ENCODE peak calls at places on chromosome 17, in six cellular contexts. O, C, D, E, R and L are unnamed samples. For H3K4me1, the result is how much of the 10 kb centered on the place peaks cover.

GRCh38 chr17:78351449-78352006 is 8.3 kb downstream of the SOCS3 start:
- DNase-seq in E (peak), R (peak), D (peak), C (peak), O (peak), L (peak)

GRCh38 chr17:62708587-62708986 is 81.1 kb downstream of the MRC2 start:
- DNase-seq in O (no peak), D (no peak), R (no peak), C (peak), E (no peak), L (no peak)

GRCh38 chr17:72654746-72655145 is 437.7 kb downstream of the SLC39A11 start:
- DNase-seq in E (no peak), R (no peak), D (no peak), C (no peak), O (no peak), L (no peak)

GRCh38 chr17:77124192-77124908 is 16.4 kb upstream of the SEC14L1 start:
- DNase-seq in E (no peak), O (no peak), D (peak), C (peak), R (no peak), L (no peak)

GRCh38 chr17:75832164-75832651 is 12.0 kb downstream of the UNC13D start:
- DNase-seq in R (peak), E (no peak), O (no peak), C (peak), D (peak), L (no peak)

GRCh38 chr17:55576237-55576998 is 65.2 kb upstream of the SMIM36 start:
- DNase-seq in C (peak), O (no peak), E (no peak), R (peak), D (peak), L (no peak)

GRCh38 chr17:27518750-27519521 is 62.7 kb downstream of the KSR1 start:
- DNase-seq in D (no peak), R (no peak), E (no peak), O (no peak), C (no peak), L (no peak)

GRCh38 chr17:5481451-5481850 is 4.5 kb downstream of the DERL2 start:
- DNase-seq in E (no peak), R (no peak), O (no peak), C (no peak), D (no peak), L (no peak)

GRCh38 chr17:73508931-73509605 is 135.2 kb downstream of the SDK2 start:
- DNase-seq in O (no peak), E (no peak), D (no peak), C (no peak), R (no peak), L (no peak)

GRCh38 chr17:21522755-21523154 is 146.6 kb downstream of the KCNJ12 start:
- DNase-seq in D (no peak), R (no peak), E (no peak), O (no peak), C (no peak), L (no peak)

GRCh38 chr17:80877829-80878303 is 113.8 kb upstream of the CHMP6 start:
- DNase-seq in C (no peak), E (no peak), O (no peak), D (no peak), R (no peak), L (no peak)

GRCh38 chr17:32636593-32637218 is 149.9 kb downstream of the CDK5R1 start:
- DNase-seq in C (no peak), E (no peak), R (no peak), O (no peak), D (no peak), L (no peak)

GRCh38 chr17:40541060-40541872 is 24.0 kb downstream of the CCR7 start:
- DNase-seq in E (no peak), C (no peak), R (peak), O (no peak), D (no peak), L (no peak)

GRCh38 chr17:73017653-73018052 is 74.8 kb downstream of the SLC39A11 start:
- DNase-seq in D (peak), E (no peak), R (no peak), O (no peak), C (peak), L (no peak)

GRCh38 chr17:4833941-4834501 is 881 bp downstream of the MINK1 start:
- DNase-seq in O (no peak), E (peak), D (peak), R (no peak), C (peak), L (peak)

GRCh38 chr17:53336281-53336680 is 486.4 kb upstream of the KIF2B start:
- DNase-seq in O (no peak), C (no peak), E (no peak), R (no peak), D (no peak), L (no peak)

GRCh38 chr17:15448580-15448956 is 18.9 kb downstream of the CDRT4 start:
- DNase-seq in R (peak), D (no peak), E (no peak), O (no peak), C (no peak), L (no peak)
- H3K27ac ChIP-seq in R (peak), D (no peak), E (no peak), O (peak), C (no peak), L (no peak)

GRCh38 chr17:20306924-20307323 is 160.4 kb downstream of the LGALS9B start:
- DNase-seq in C (no peak), R (no peak), D (no peak), E (no peak), O (no peak), L (no peak)
- H3K4me1 ChIP-seq in C (under half), R (under half), D (under half), E (under half), O (under half), L (under half)

GRCh38 chr17:42809250-42809649 is 10.6 kb downstream of the CNTD1 start:
- DNase-seq in R (peak), E (no peak), D (peak), C (peak), O (no peak), L (no peak)

GRCh38 chr17:42804918-42805367 is 6.3 kb downstream of the CNTD1 start:
- DNase-seq in O (no peak), R (no peak), E (no peak), D (peak), C (no peak), L (no peak)

GRCh38 chr17:42803074-42803883 is 4.6 kb downstream of the CNTD1 start:
- DNase-seq in C (no peak), R (no peak), E (no peak), D (peak), O (no peak), L (no peak)

GRCh38 chr17:42806249-42806648 is 7.6 kb downstream of the CNTD1 start:
- DNase-seq in C (no peak), D (no peak), O (no peak), R (no peak), E (no peak), L (no peak)
- H3K27ac ChIP-seq in C (no peak), D (no peak), O (no peak), R (no peak), E (no peak), L (no peak)

DNA sequence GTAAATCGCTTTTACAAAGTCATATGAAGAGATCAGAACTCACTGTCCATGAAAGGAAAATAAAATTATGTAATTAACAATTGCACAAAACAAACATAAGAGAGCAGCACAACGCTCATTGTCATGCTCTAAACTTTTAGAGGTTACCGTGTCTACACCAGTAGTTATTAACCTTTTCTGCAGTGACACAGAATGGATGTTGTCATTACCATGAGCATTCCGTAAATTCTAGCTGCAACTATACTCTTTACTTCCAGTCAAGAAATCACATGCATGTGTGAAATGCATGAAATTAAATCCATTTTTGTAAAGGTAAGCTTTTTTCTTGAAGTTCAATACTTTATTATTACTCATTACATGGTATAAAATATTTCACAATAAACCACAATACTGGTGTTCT is 38.2 kb downstream of the USP32 start:
- DNase-seq in E (no peak), C (peak), D (no peak), R (no peak), O (no peak), L (no peak)
- H3K4me1 ChIP-seq in E (under half), C (under half), D (under half), R (under half), O (under half), L (under half)

GRCh38 chr17:34820922-34821321 is 140.3 kb downstream of the CCT6B start:
- DNase-seq in D (no peak), E (no peak), O (no peak), C (no peak), R (no peak), L (no peak)
- H3K27ac ChIP-seq in D (no peak), E (no peak), O (no peak), C (no peak), R (no peak), L (no peak)

DNA sequence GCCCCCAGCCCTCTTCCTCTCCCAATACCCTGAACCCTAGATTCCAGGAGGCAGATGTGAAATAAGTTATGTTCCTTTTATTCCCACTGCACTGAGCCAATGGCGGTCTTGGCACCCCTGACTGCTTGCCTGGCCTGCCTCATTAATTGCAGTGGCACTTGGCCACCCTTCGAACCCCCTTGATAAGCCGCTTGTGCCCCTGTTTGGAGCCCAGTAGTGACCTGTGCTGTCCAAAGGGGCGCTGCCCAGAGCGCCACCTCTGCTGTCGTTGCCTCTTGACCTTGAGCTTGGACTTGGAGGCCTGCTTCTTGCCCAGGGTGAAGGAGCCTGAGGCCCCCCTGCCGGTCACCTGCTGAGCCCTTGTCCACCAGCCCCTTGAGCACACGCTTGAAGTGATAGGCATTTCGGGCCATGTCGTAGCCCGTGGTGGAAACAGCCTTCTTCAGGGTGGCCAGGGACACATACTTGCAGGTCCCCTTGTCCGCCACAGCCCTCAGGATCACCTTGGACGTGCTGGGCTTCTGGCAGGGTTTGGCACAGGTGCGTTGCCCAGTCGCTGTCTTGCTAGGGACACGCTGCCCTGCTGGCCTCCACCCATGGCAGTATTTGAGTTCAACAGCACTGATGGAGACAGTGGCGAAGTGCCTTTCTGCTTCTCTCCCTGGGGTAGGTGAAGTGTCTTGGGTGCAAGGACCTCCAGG is 5.7 kb downstream of the SGCA start:
- DNase-seq in R (no peak), C (no peak), D (no peak), E (no peak), O (no peak), L (no peak)
- H3K4me1 ChIP-seq in R (under half), C (under half), D (under half), E (under half), O (under half), L (under half)